ENCODE peak calls at places on chromosomes 12 and 14, in five cellular contexts. U is A673, H is GM23248, E is HepG2, P is neural progenitor cell. Q is an unnamed sample.
A peak's percentile ranks its signal among the peaks of the same experiment; 100 is the strongest.

GRCh38 chr14:81384900-81385299 is 15.2 kb downstream of the STON2 start:
- DNase-seq in E (peak; percentile 10), U (peak; percentile 29), P (peak; percentile 7), H (peak; percentile 20), Q (no peak)

GRCh38 chr12:53518381-53518780 is 11.1 kb upstream of the NPFF start:
- DNase-seq in H (peak; percentile 29), P (no peak), E (no peak), U (peak; percentile 39), Q (no peak)

GRCh38 chr12:29157486-29157946 is 8.4 kb downstream of the FAR2 start:
- DNase-seq in U (no peak), H (peak; percentile 71), E (no peak), P (no peak), Q (no peak)

GRCh38 chr14:79971330-79971729 is 240.0 kb downstream of the DIO2 start:
- DNase-seq in U (no peak), E (no peak), P (no peak), H (peak; percentile 68), Q (no peak)

GRCh38 chr14:89056394-89056793 is 231.9 kb downstream of the TTC8 start:
- DNase-seq in H (no peak), E (no peak), P (no peak), U (no peak), Q (no peak)

GRCh38 chr12:47757840-47758583 is 668 bp downstream of the RAPGEF3 start:
- DNase-seq in E (no peak), P (peak; percentile 21), U (no peak), H (no peak), Q (peak; percentile 27)

GRCh38 chr14:29454026-29454693 is 473.5 kb downstream of the PRKD1 start:
- DNase-seq in H (no peak), E (no peak), U (no peak), P (peak; percentile 54), Q (no peak)

GRCh38 chr12:121050725-121051124 is 11.7 kb upstream of the OASL start:
- DNase-seq in P (no peak), U (peak; percentile 53), E (no peak), H (peak; percentile 41), Q (no peak)

GRCh38 chr14:88791252-88791621 is 1.5 kb downstream of the EML5 start:
- DNase-seq in P (no peak), H (no peak), U (no peak), E (no peak), Q (no peak)

GRCh38 chr12:88417531-88417930 is 162.7 kb downstream of the KITLG start:
- DNase-seq in U (no peak), E (no peak), H (no peak), P (no peak), Q (no peak)

GRCh38 chr14:88189040-88189839 is 133.8 kb downstream of the KCNK10 start:
- DNase-seq in U (peak; percentile 86), P (peak; percentile 87), E (peak; percentile 81), H (peak; percentile 79), Q (peak; percentile 69)

GRCh38 chr14:76729953-76730505 is 31.2 kb upstream of the VASH1 start:
- DNase-seq in P (no peak), E (no peak), U (no peak), H (no peak), Q (no peak)

GRCh38 chr12:27185234-27186045 is 58.6 kb upstream of the STK38L start:
- DNase-seq in E (no peak), H (peak; percentile 86), P (no peak), U (no peak), Q (no peak)

GRCh38 chr12:120581998-120582397 is 796 bp upstream of the POP5 start:
- DNase-seq in E (no peak), P (no peak), H (peak; percentile 84), U (peak; percentile 17), Q (no peak)

GRCh38 chr12:132730353-132730752 is 19.7 kb downstream of the PGAM5 start:
- DNase-seq in U (no peak), E (no peak), H (no peak), P (no peak), Q (no peak)

GRCh38 chr12:88406905-88407304 is 173.4 kb downstream of the KITLG start:
- DNase-seq in U (no peak), E (no peak), H (no peak), P (no peak), Q (no peak)

GRCh38 chr12:120343692-120344091 is 16.1 kb upstream of the PLA2G1B start:
- DNase-seq in U (no peak), H (no peak), E (no peak), P (no peak), Q (no peak)

GRCh38 chr12:128015276-128015675 is 251.7 kb upstream of the TMEM132C start:
- DNase-seq in E (no peak), U (no peak), H (no peak), P (no peak), Q (no peak)

GRCh38 chr14:55572578-55572977 is 7.4 kb upstream of the KTN1 start:
- DNase-seq in P (no peak), H (no peak), E (peak; percentile 72), U (no peak), Q (no peak)

GRCh38 chr14:64938972-64939816 is 3.4 kb downstream of the GPX2 start:
- DNase-seq in H (no peak), P (no peak), E (no peak), U (no peak), Q (no peak)

GRCh38 chr12:125262866-125263265 is 197.6 kb downstream of the AACS start:
- DNase-seq in P (peak; percentile 64), U (peak; percentile 41), E (no peak), H (no peak), Q (no peak)

GRCh38 chr12:94304566-94305061 is 155.1 kb downstream of the CEP83 start:
- DNase-seq in P (peak; percentile 19), H (peak; percentile 50), U (no peak), E (no peak), Q (no peak)

GRCh38 chr12:14959126-14959440 is 2.3 kb downstream of the ARHGDIB start:
- DNase-seq in H (no peak), U (no peak), E (no peak), P (no peak), Q (peak; percentile 46)

GRCh38 chr12:116592116-116592637 is 33.0 kb downstream of the MAP1LC3B2 start:
- DNase-seq in H (peak; percentile 35), U (no peak), E (no peak), P (no peak), Q (no peak)

GRCh38 chr14:99573000-99573330 is 31.0 kb downstream of the CCDC85C start:
- DNase-seq in U (no peak), P (no peak), E (no peak), H (no peak), Q (no peak)

GRCh38 chr14:35949933-35950332 is 123.8 kb downstream of the BRMS1L start:
- DNase-seq in H (no peak), P (peak; percentile 62), U (peak; percentile 5), E (peak; percentile 32), Q (no peak)

GRCh38 chr12:28316067-28316466 is 125.8 kb downstream of the CCDC91 start:
- DNase-seq in U (no peak), H (no peak), E (no peak), P (no peak), Q (no peak)

GRCh38 chr14:103688441-103688840 is 26.8 kb downstream of the XRCC3 start:
- DNase-seq in P (no peak), H (peak; percentile 55), U (no peak), E (no peak), Q (no peak)

GRCh38 chr14:59481407-59482119 is 2.6 kb downstream of the L3HYPDH start:
- DNase-seq in P (no peak), U (no peak), E (peak; percentile 18), H (peak; percentile 73), Q (no peak)
- H3K4me3 ChIP-seq in P (no peak overlapping the region), U (peak overlapping the region; percentile 84), E (no peak overlapping the region), H (peak overlapping the region; percentile 85), Q (no peak overlapping the region)

GRCh38 chr14:74909911-74910310 is 13.1 kb downstream of the RPS6KL1 start:
- DNase-seq in H (no peak), E (no peak), U (no peak), P (no peak), Q (no peak)

GRCh38 chr14:74907744-74908143 is 15.3 kb downstream of the RPS6KL1 start:
- DNase-seq in P (no peak), H (peak; percentile 22), U (no peak), E (no peak), Q (no peak)

GRCh38 chr14:74910556-74910955 is 12.5 kb downstream of the RPS6KL1 start:
- DNase-seq in H (peak; percentile 30), E (no peak), P (no peak), U (no peak), Q (no peak)

GRCh38 chr14:74909501-74909900 is 13.6 kb downstream of the RPS6KL1 start:
- DNase-seq in H (no peak), U (no peak), P (no peak), E (no peak), Q (no peak)

DNA sequence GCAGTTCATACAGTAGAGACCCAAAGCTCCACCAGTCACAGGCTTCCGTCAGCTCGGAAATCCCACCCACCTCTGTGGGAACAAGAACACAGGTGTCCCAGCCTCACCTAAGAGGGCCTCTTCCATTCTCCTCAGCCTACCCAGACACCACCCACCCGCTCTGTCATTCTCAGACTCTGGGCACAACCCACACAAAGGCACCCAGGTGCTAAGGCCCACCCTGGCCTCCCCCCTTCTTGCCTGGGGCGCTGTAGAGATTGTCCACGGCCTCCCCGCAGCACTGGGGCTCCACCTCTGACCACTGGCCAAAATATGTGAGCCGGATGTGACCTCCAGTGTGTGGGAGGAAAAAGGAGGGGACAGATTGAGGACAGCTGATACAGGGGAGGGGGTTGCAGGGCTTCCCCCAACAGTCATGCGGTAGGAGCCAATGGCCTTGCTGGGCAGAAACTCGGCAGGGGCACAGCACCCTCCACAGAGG is 14.2 kb downstream of the RPS6KL1 start:
- DNase-seq in E (no peak), P (no peak), H (no peak), U (no peak), Q (no peak)
- TF ChIP-seq EZH2 in E (no peak), P (no peak), H (no peak), U (no peak), Q (no peak)

GRCh38 chr12:34404377-34405285 is 382.3 kb downstream of the ALG10 start:
- DNase-seq in H (no peak), U (no peak), E (no peak), P (no peak), Q (no peak)
- H3K9me3 ChIP-seq in H (no peaks in the 10 kb centered on the region), U (peaks cover 52% of the 10 kb centered on the region), E (peaks cover 74% of the 10 kb centered on the region), P (peaks cover 17% of the 10 kb centered on the region), Q (peaks cover 46% of the 10 kb centered on the region)

DNA sequence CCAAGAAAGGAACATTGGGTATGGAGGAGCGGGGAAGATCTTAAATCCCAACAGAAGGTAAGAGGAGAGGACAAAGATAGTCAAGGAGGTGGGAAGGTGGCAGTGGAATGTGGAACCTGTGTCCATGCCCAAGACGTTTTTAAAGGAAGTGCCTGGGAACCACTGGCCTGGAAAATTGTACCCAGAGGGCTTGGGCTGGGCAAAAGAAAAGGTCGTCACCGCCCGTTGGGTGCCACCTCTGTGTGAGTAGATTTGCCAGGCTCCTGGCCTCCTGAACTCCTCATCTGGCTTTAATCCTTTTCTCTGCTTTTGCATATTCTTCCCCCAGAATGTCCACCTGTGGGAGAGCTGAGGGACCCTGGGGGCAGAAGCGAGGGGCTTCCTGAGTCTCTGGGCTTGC is 32.6 kb downstream of the JDP2 start:
- DNase-seq in E (no peak), P (no peak), H (no peak), U (no peak), Q (no peak)
- H3K4me3 ChIP-seq in E (no peak overlapping the region), P (no peak overlapping the region), H (no peak overlapping the region), U (no peak overlapping the region), Q (no peak overlapping the region)

GRCh38 chr14:94974422-94974821 is 182.9 kb downstream of the DICER1 start:
- DNase-seq in P (no peak), U (no peak), E (no peak), H (no peak), Q (no peak)
- TF ChIP-seq EZH2 in P (no peak), U (no peak), E (no peak), H (no peak), Q (no peak)

GRCh38 chr12:20969766-20970165 is 159.3 kb downstream of the SLCO1B3 start:
- DNase-seq in H (no peak), E (no peak), P (no peak), U (no peak), Q (no peak)
- H3K9me3 ChIP-seq in H (no peaks in the 10 kb centered on the region), E (peaks cover 56% of the 10 kb centered on the region), P (peaks cover 14% of the 10 kb centered on the region), U (peaks cover 3% of the 10 kb centered on the region), Q (no peaks in the 10 kb centered on the region)